ENCODE peak calls at places on chromosomes 5 and 9, in ten cellular contexts. One of them, this sample, is unnamed.

GRCh38 chr5:151213803-151214613 is 9.9 kb downstream of the CCDC69 start:
- DNase-seq in COR-L47: no peak
- DNase-seq in GM04504: no peak
- DNase-seq in foreskin melanocyte: no peak
- DNase-seq in effector CD4-positive, alpha-beta T cell: peak
- DNase-seq in C1 segment of cervical spinal cord: peak
- DNase-seq in left colon: peak
- DNase-seq in NCI-H2029: no peak
- DNase-seq in psoas muscle: peak
- DNase-seq in cardiac muscle cell: peak
- DNase-seq in this sample: no peak

GRCh38 chr9:69049094-69049493 is 13.5 kb downstream of the FXN start:
- DNase-seq in COR-L47: no peak
- DNase-seq in GM04504: no peak
- DNase-seq in foreskin melanocyte: no peak
- DNase-seq in effector CD4-positive, alpha-beta T cell: no peak
- DNase-seq in C1 segment of cervical spinal cord: no peak
- DNase-seq in left colon: no peak
- DNase-seq in NCI-H2029: no peak
- DNase-seq in psoas muscle: no peak
- DNase-seq in cardiac muscle cell: no peak
- DNase-seq in this sample: no peak

GRCh38 chr5:140298183-140298601 is 4.7 kb downstream of the PFDN1 start:
- DNase-seq in COR-L47: no peak
- DNase-seq in GM04504: no peak
- DNase-seq in foreskin melanocyte: no peak
- DNase-seq in effector CD4-positive, alpha-beta T cell: no peak
- DNase-seq in C1 segment of cervical spinal cord: no peak
- DNase-seq in left colon: no peak
- DNase-seq in NCI-H2029: no peak
- DNase-seq in psoas muscle: no peak
- DNase-seq in cardiac muscle cell: peak
- DNase-seq in this sample: no peak

GRCh38 chr9:133635903-133636531 is at the start of gene DBH:
- DNase-seq in COR-L47: no peak
- DNase-seq in GM04504: no peak
- DNase-seq in foreskin melanocyte: no peak
- DNase-seq in effector CD4-positive, alpha-beta T cell: no peak
- DNase-seq in C1 segment of cervical spinal cord: no peak
- DNase-seq in left colon: no peak
- DNase-seq in NCI-H2029: no peak
- DNase-seq in psoas muscle: no peak
- DNase-seq in cardiac muscle cell: no peak
- DNase-seq in this sample: no peak

GRCh38 chr5:65059681-65060598 is 291.2 kb downstream of the CWC27 start:
- DNase-seq in COR-L47: no peak
- DNase-seq in GM04504: no peak
- DNase-seq in foreskin melanocyte: no peak
- DNase-seq in effector CD4-positive, alpha-beta T cell: no peak
- DNase-seq in C1 segment of cervical spinal cord: no peak
- DNase-seq in left colon: no peak
- DNase-seq in NCI-H2029: no peak
- DNase-seq in psoas muscle: no peak
- DNase-seq in cardiac muscle cell: no peak
- DNase-seq in this sample: no peak

GRCh38 chr9:16236882-16237281 is 633.6 kb downstream of the BNC2 start:
- DNase-seq in COR-L47: no peak
- DNase-seq in GM04504: peak
- DNase-seq in foreskin melanocyte: no peak
- DNase-seq in effector CD4-positive, alpha-beta T cell: no peak
- DNase-seq in C1 segment of cervical spinal cord: no peak
- DNase-seq in left colon: no peak
- DNase-seq in NCI-H2029: no peak
- DNase-seq in psoas muscle: no peak
- DNase-seq in cardiac muscle cell: peak
- DNase-seq in this sample: no peak

GRCh38 chr5:72271696-72272095 is 48.3 kb downstream of the MRPS27 start:
- DNase-seq in COR-L47: no peak
- DNase-seq in GM04504: no peak
- DNase-seq in foreskin melanocyte: no peak
- DNase-seq in effector CD4-positive, alpha-beta T cell: no peak
- DNase-seq in C1 segment of cervical spinal cord: no peak
- DNase-seq in left colon: no peak
- DNase-seq in NCI-H2029: no peak
- DNase-seq in psoas muscle: no peak
- DNase-seq in cardiac muscle cell: no peak
- DNase-seq in this sample: no peak

GRCh38 chr9:97315550-97315949 is 8.1 kb downstream of the CCDC180 start:
- DNase-seq in COR-L47: no peak
- DNase-seq in GM04504: peak
- DNase-seq in foreskin melanocyte: no peak
- DNase-seq in effector CD4-positive, alpha-beta T cell: no peak
- DNase-seq in C1 segment of cervical spinal cord: no peak
- DNase-seq in left colon: no peak
- DNase-seq in NCI-H2029: no peak
- DNase-seq in psoas muscle: no peak
- DNase-seq in cardiac muscle cell: peak
- DNase-seq in this sample: no peak

GRCh38 chr9:115006660-115007059 is 76.3 kb upstream of the TNFSF8 start:
- DNase-seq in COR-L47: no peak
- DNase-seq in GM04504: peak
- DNase-seq in foreskin melanocyte: no peak
- DNase-seq in effector CD4-positive, alpha-beta T cell: no peak
- DNase-seq in C1 segment of cervical spinal cord: no peak
- DNase-seq in left colon: no peak
- DNase-seq in NCI-H2029: no peak
- DNase-seq in psoas muscle: no peak
- DNase-seq in cardiac muscle cell: peak
- DNase-seq in this sample: peak

GRCh38 chr5:150320048-150320555 is 17.4 kb upstream of the ARSI start:
- DNase-seq in COR-L47: peak
- DNase-seq in GM04504: peak
- DNase-seq in foreskin melanocyte: peak
- DNase-seq in effector CD4-positive, alpha-beta T cell: no peak
- DNase-seq in C1 segment of cervical spinal cord: peak
- DNase-seq in left colon: peak
- DNase-seq in NCI-H2029: peak
- DNase-seq in psoas muscle: peak
- DNase-seq in cardiac muscle cell: peak
- DNase-seq in this sample: peak

GRCh38 chr5:147332643-147333042 is 97.8 kb downstream of the STK32A start:
- DNase-seq in COR-L47: peak
- DNase-seq in GM04504: no peak
- DNase-seq in foreskin melanocyte: no peak
- DNase-seq in effector CD4-positive, alpha-beta T cell: no peak
- DNase-seq in C1 segment of cervical spinal cord: no peak
- DNase-seq in left colon: no peak
- DNase-seq in NCI-H2029: peak
- DNase-seq in psoas muscle: no peak
- DNase-seq in cardiac muscle cell: no peak
- DNase-seq in this sample: no peak

GRCh38 chr9:129826344-129826743 is 2.4 kb upstream of the TOR1A start:
- DNase-seq in COR-L47: no peak
- DNase-seq in GM04504: peak
- DNase-seq in foreskin melanocyte: no peak
- DNase-seq in effector CD4-positive, alpha-beta T cell: no peak
- DNase-seq in C1 segment of cervical spinal cord: no peak
- DNase-seq in left colon: no peak
- DNase-seq in NCI-H2029: no peak
- DNase-seq in psoas muscle: no peak
- DNase-seq in cardiac muscle cell: no peak
- DNase-seq in this sample: no peak

GRCh38 chr9:7185612-7186011 is 427.8 kb downstream of the KDM4C start:
- DNase-seq in COR-L47: no peak
- DNase-seq in GM04504: peak
- DNase-seq in foreskin melanocyte: peak
- DNase-seq in effector CD4-positive, alpha-beta T cell: no peak
- DNase-seq in C1 segment of cervical spinal cord: no peak
- DNase-seq in left colon: no peak
- DNase-seq in NCI-H2029: no peak
- DNase-seq in psoas muscle: no peak
- DNase-seq in cardiac muscle cell: peak
- DNase-seq in this sample: no peak

GRCh38 chr9:94639045-94639995 is at the start of gene FBP1:
- DNase-seq in COR-L47: no peak
- DNase-seq in GM04504: no peak
- DNase-seq in foreskin melanocyte: no peak
- DNase-seq in effector CD4-positive, alpha-beta T cell: peak
- DNase-seq in C1 segment of cervical spinal cord: peak
- DNase-seq in left colon: peak
- DNase-seq in NCI-H2029: peak
- DNase-seq in psoas muscle: peak
- DNase-seq in cardiac muscle cell: peak
- DNase-seq in this sample: no peak

GRCh38 chr9:3852545-3852944 is 326.7 kb upstream of the RFX3 start:
- DNase-seq in COR-L47: no peak
- DNase-seq in GM04504: no peak
- DNase-seq in foreskin melanocyte: no peak
- DNase-seq in effector CD4-positive, alpha-beta T cell: no peak
- DNase-seq in C1 segment of cervical spinal cord: no peak
- DNase-seq in left colon: no peak
- DNase-seq in NCI-H2029: no peak
- DNase-seq in psoas muscle: no peak
- DNase-seq in cardiac muscle cell: no peak
- DNase-seq in this sample: no peak

GRCh38 chr5:179558912-179559279 is 8.5 kb downstream of the RUFY1 start:
- DNase-seq in COR-L47: peak
- DNase-seq in GM04504: no peak
- DNase-seq in foreskin melanocyte: no peak
- DNase-seq in effector CD4-positive, alpha-beta T cell: no peak
- DNase-seq in C1 segment of cervical spinal cord: peak
- DNase-seq in left colon: peak
- DNase-seq in NCI-H2029: peak
- DNase-seq in psoas muscle: no peak
- DNase-seq in cardiac muscle cell: peak
- DNase-seq in this sample: no peak

GRCh38 chr9:123194023-123194422 is 74.4 kb downstream of the STRBP start:
- DNase-seq in COR-L47: no peak
- DNase-seq in GM04504: no peak
- DNase-seq in foreskin melanocyte: no peak
- DNase-seq in effector CD4-positive, alpha-beta T cell: no peak
- DNase-seq in C1 segment of cervical spinal cord: no peak
- DNase-seq in left colon: no peak
- DNase-seq in NCI-H2029: no peak
- DNase-seq in psoas muscle: no peak
- DNase-seq in cardiac muscle cell: no peak
- DNase-seq in this sample: no peak

GRCh38 chr9:8514760-8515159 is 715.2 kb upstream of the DMAC1 start:
- DNase-seq in COR-L47: no peak
- DNase-seq in GM04504: no peak
- DNase-seq in foreskin melanocyte: no peak
- DNase-seq in effector CD4-positive, alpha-beta T cell: no peak
- DNase-seq in C1 segment of cervical spinal cord: no peak
- DNase-seq in left colon: no peak
- DNase-seq in NCI-H2029: no peak
- DNase-seq in psoas muscle: no peak
- DNase-seq in cardiac muscle cell: no peak
- DNase-seq in this sample: no peak

GRCh38 chr9:119639287-119639955 is 270.2 kb upstream of the BRINP1 start:
- DNase-seq in COR-L47: no peak
- DNase-seq in GM04504: no peak
- DNase-seq in foreskin melanocyte: no peak
- DNase-seq in effector CD4-positive, alpha-beta T cell: no peak
- DNase-seq in C1 segment of cervical spinal cord: no peak
- DNase-seq in left colon: no peak
- DNase-seq in NCI-H2029: no peak
- DNase-seq in psoas muscle: no peak
- DNase-seq in cardiac muscle cell: no peak
- DNase-seq in this sample: no peak